ENCODE peak calls at places on chromosomes 2 and 18, in nine cellular contexts. H is Kasumi-1; M is astrocyte of the spinal cord; K is fibroblast of lung; G is colonic mucosa; Z is CD8-positive, alpha-beta memory T cell; X is activated T-cell treated with anti-CD3 and anti-CD28 coated beads for 1 hour; A is T follicular helper cell; J is activated naive CD4-positive, alpha-beta T cell treated with anti-CD3 and anti-CD28 coated beads, Interleukin-2, amount 50 U/mL, for 16 hours. Q is an unnamed sample.

GRCh38 chr2:183179156-183179555 is 54.9 kb downstream of the NUP35 start:
- DNase-seq in Z (no peak), A (no peak), M (peak; percentile 42), X (no peak), J (no peak), H (peak; percentile 50), G (no peak), K (peak; percentile 80), Q (no peak)

GRCh38 chr2:88139203-88139702 is 11.4 kb upstream of the FABP1 start:
- DNase-seq in M (no peak), A (no peak), X (no peak), G (no peak), K (no peak), Z (no peak), H (no peak), J (no peak), Q (no peak)

GRCh38 chr2:138771534-138771933 is 8.7 kb downstream of the NXPH2 start:
- DNase-seq in G (no peak), H (no peak), X (no peak), J (no peak), M (no peak), Z (no peak), A (no peak), K (no peak), Q (no peak)

GRCh38 chr2:203894262-203894661 is 26.7 kb downstream of the CTLA4 start:
- DNase-seq in A (no peak), Z (no peak), K (no peak), M (no peak), G (no peak), J (no peak), H (no peak), X (no peak), Q (no peak)

GRCh38 chr2:42047488-42048317 is at the start of gene PKDCC:
- DNase-seq in J (no peak), H (peak; percentile 5), K (peak; percentile 83), A (no peak), X (no peak), G (peak; percentile 83), M (peak; percentile 85), Z (no peak), Q (no peak)

GRCh38 chr2:20288941-20289340 is 61.7 kb downstream of the PUM2 start:
- DNase-seq in G (no peak), K (peak; percentile 40), H (no peak), M (peak; percentile 33), J (no peak), X (no peak), A (no peak), Z (no peak), Q (no peak)

GRCh38 chr2:98598781-98599428 is 9.4 kb downstream of the COA5 start:
- DNase-seq in H (no peak), Z (no peak), J (no peak), A (no peak), K (peak; percentile 50), G (no peak), X (no peak), M (peak; percentile 25), Q (no peak)

GRCh38 chr2:147382322-147382948 is 462.4 kb upstream of the ACVR2A start:
- DNase-seq in K (no peak), H (peak; percentile 6), A (no peak), G (peak; percentile 28), M (no peak), X (no peak), Z (no peak), J (no peak), Q (no peak)

GRCh38 chr2:226540204-226540994 is 259.2 kb downstream of the IRS1 start:
- DNase-seq in Z (no peak), K (peak; percentile 6), H (no peak), G (no peak), M (no peak), X (no peak), A (no peak), J (no peak), Q (no peak)

GRCh38 chr18:44536041-44536440 is 144.6 kb upstream of the SETBP1 start:
- DNase-seq in M (peak; percentile 81), X (no peak), H (no peak), Z (no peak), K (peak; percentile 90), J (no peak), G (no peak), A (no peak), Q (no peak)

GRCh38 chr18:48811401-48811800 is 139.4 kb downstream of the SMAD7 start:
- DNase-seq in H (no peak), J (no peak), K (no peak), G (no peak), Z (peak; percentile 3), X (no peak), M (no peak), A (no peak), Q (no peak)

GRCh38 chr18:26071725-26072124 is 18.7 kb downstream of the SS18 start:
- DNase-seq in M (peak; percentile 46), J (no peak), K (peak; percentile 23), A (no peak), G (no peak), H (no peak), X (no peak), Z (no peak), Q (no peak)

GRCh38 chr2:101064868-101065549 is 62.9 kb downstream of the RPL31 start:
- DNase-seq in M (peak; percentile 51), J (no peak), X (no peak), K (peak; percentile 35), Z (no peak), A (no peak), G (no peak), H (no peak), Q (no peak)

GRCh38 chr18:49845629-49846252 is 32.4 kb upstream of the ACAA2 start:
- DNase-seq in M (no peak), G (no peak), Z (no peak), J (no peak), H (no peak), X (no peak), K (no peak), A (no peak), Q (no peak)

GRCh38 chr2:110713508-110714362 is 18.6 kb upstream of the ACOXL start:
- DNase-seq in M (no peak), X (no peak), A (no peak), K (no peak), H (no peak), J (no peak), Z (no peak), G (no peak), Q (no peak)

GRCh38 chr2:142131016-142131714 is at the start of gene LRP1B:
- DNase-seq in G (no peak), X (no peak), K (peak; percentile 60), J (no peak), A (no peak), H (no peak), Z (no peak), M (peak; percentile 60), Q (no peak)

GRCh38 chr2:212547716-212548458 is 9.3 kb upstream of the ERBB4 start:
- DNase-seq in G (no peak), J (no peak), A (no peak), H (no peak), M (no peak), X (no peak), K (no peak), Z (no peak), Q (no peak)

GRCh38 chr18:23377669-23378469 is 75.2 kb upstream of the RIOK3 start:
- DNase-seq in Z (no peak), M (peak; percentile 90), K (peak; percentile 91), J (no peak), X (no peak), A (no peak), G (no peak), H (no peak), Q (no peak)

GRCh38 chr2:203583084-203583695 is 48.1 kb upstream of the RAPH1 start:
- DNase-seq in Z (no peak), H (no peak), A (no peak), M (no peak), X (no peak), J (no peak), K (peak; percentile 48), G (no peak), Q (no peak)

GRCh38 chr2:195706161-195706900 is 49.3 kb downstream of the SLC39A10 start:
- DNase-seq in J (no peak), Z (no peak), H (no peak), X (no peak), G (no peak), M (peak; percentile 21), K (peak; percentile 83), A (no peak), Q (no peak)

GRCh38 chr18:7177131-7177744 is 53.7 kb upstream of the LRRC30 start:
- DNase-seq in A (no peak), J (no peak), Z (no peak), M (peak; percentile 73), H (peak; percentile 58), G (no peak), K (peak; percentile 65), X (no peak), Q (peak; percentile 82)

GRCh38 chr18:31097666-31098065 is 4.6 kb downstream of the DSC2 start:
- DNase-seq in X (no peak), A (no peak), M (no peak), G (no peak), J (no peak), K (no peak), Z (no peak), H (no peak), Q (no peak)

GRCh38 chr18:57970356-57971095 is 73.5 kb upstream of the NEDD4L start:
- DNase-seq in H (no peak), X (no peak), M (no peak), G (peak; percentile 56), J (no peak), K (no peak), Z (no peak), A (no peak), Q (peak; percentile 58)

GRCh38 chr2:240121675-240122074 is 14.4 kb downstream of the COPS9 start:
- DNase-seq in Z (no peak), A (no peak), K (no peak), G (no peak), X (no peak), H (no peak), J (no peak), M (no peak), Q (no peak)

GRCh38 chr2:197964720-197965119 is 160.3 kb downstream of the PLCL1 start:
- DNase-seq in Z (no peak), A (no peak), K (no peak), H (no peak), G (no peak), M (no peak), X (no peak), J (no peak), Q (no peak)

GRCh38 chr18:76131738-76132137 is 363.3 kb downstream of the ZNF516 start:
- DNase-seq in M (no peak), J (no peak), G (no peak), A (no peak), K (peak; percentile 50), X (no peak), Z (no peak), H (no peak), Q (no peak)

GRCh38 chr2:59693176-59693959 is 860.1 kb downstream of the BCL11A start:
- DNase-seq in X (no peak), K (no peak), J (no peak), M (no peak), H (no peak), G (no peak), A (no peak), Z (no peak), Q (no peak)

GRCh38 chr18:74249181-74249968 is 42.4 kb downstream of the CYB5A start:
- DNase-seq in G (no peak), A (no peak), H (no peak), X (no peak), J (no peak), Z (no peak), M (peak; percentile 58), K (peak; percentile 40), Q (no peak)

GRCh38 chr2:9256147-9256546 is 49.5 kb downstream of the ASAP2 start:
- DNase-seq in X (no peak), Z (no peak), J (no peak), M (no peak), H (no peak), A (no peak), K (no peak), G (no peak), Q (no peak)

GRCh38 chr2:195490304-195490703 is 166.7 kb upstream of the SLC39A10 start:
- DNase-seq in X (no peak), G (no peak), H (peak; percentile 84), J (no peak), A (no peak), M (no peak), K (no peak), Z (no peak), Q (no peak)

GRCh38 chr18:44039216-44039615 is 641.5 kb upstream of the SETBP1 start:
- DNase-seq in J (no peak), K (no peak), G (no peak), X (no peak), H (no peak), M (no peak), A (no peak), Z (no peak), Q (no peak)